ENCODE peak calls at places on chromosomes 6 and 20, in four cellular contexts. W, T, F and Y are unnamed samples.

GRCh38 chr6:75855047-75855446 is 106.0 kb downstream of the MYO6 start:
- DNase-seq in W (peak), T (no peak), F (peak), Y (peak)

GRCh38 chr6:23797041-23797440 is 329.0 kb upstream of the NRSN1 start:
- DNase-seq in W (no peak), T (no peak), F (no peak), Y (no peak)

GRCh38 chr6:63899550-63899949 is 263.9 kb downstream of the PHF3 start:
- DNase-seq in W (no peak), T (no peak), F (no peak), Y (no peak)

GRCh38 chr20:4998160-4998651 is 3.1 kb downstream of the SLC23A2 start:
- DNase-seq in W (no peak), T (peak), F (peak), Y (peak)

GRCh38 chr20:45467861-45468260 is 1.7 kb upstream of the WFDC2 start:
- DNase-seq in W (no peak), T (no peak), F (no peak), Y (no peak)

GRCh38 chr6:75230484-75231325 is 12.9 kb downstream of the COX7A2 start:
- DNase-seq in W (peak), T (no peak), F (peak), Y (peak)

GRCh38 chr20:5893052-5893451 is 57.3 kb downstream of the TRMT6 start:
- DNase-seq in W (no peak), T (no peak), F (no peak), Y (no peak)

GRCh38 chr6:131101911-131102680 is 33.2 kb upstream of the AKAP7 start:
- DNase-seq in W (no peak), T (no peak), F (no peak), Y (peak)

GRCh38 chr6:53437557-53438202 is 88.9 kb upstream of the ELOVL5 start:
- DNase-seq in W (peak), T (peak), F (peak), Y (peak)

GRCh38 chr6:134077301-134077700 is 24.9 kb upstream of the SLC2A12 start:
- DNase-seq in W (peak), T (no peak), F (no peak), Y (no peak)

GRCh38 chr6:105871542-105871941 is 214.6 kb upstream of the PRDM1 start:
- DNase-seq in W (no peak), T (no peak), F (no peak), Y (no peak)

GRCh38 chr20:4573564-4574355 is 147.9 kb upstream of the PRND start:
- DNase-seq in W (no peak), T (no peak), F (no peak), Y (peak)

GRCh38 chr6:42156638-42157037 is 14.2 kb upstream of the C6orf132 start:
- DNase-seq in W (no peak), T (no peak), F (no peak), Y (no peak)

GRCh38 chr6:21586760-21587181 is 6.8 kb upstream of the SOX4 start:
- DNase-seq in W (no peak), T (no peak), F (no peak), Y (no peak)

GRCh38 chr20:62139636-62140035 is 3.6 kb downstream of the PSMA7 start:
- DNase-seq in W (no peak), T (no peak), F (no peak), Y (no peak)
- H3K4me2 ChIP-seq in W (no peak), T (no peak), F (no peak), Y (no peak)

DNA sequence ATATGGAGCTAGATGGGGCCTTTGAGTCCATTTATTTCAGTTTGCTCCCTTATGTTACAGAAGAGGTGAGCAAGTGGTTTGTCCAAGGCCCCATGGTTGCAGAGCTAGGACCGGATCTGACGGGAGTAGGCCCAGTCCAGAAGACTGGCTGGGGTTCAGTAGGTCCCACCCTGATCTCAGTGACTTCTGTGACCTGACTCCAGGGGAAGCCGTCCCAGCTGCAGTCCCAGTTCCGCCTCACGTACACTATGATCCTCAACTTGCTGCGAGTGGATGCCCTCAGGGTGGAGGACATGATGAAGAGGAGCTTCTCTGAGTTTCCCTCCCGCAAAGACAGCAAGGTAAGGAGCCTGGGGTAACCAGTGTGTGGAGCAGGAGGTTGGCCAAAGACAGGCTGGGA is 5.4 kb downstream of the DXO start:
- DNase-seq in W (no peak), T (no peak), F (no peak), Y (no peak)
- TF ChIP-seq ESRRA in W (no peak), T (no peak), F (no peak), Y (no peak)

GRCh38 chr6:138800377-138801150 is 4.7 kb downstream of the ECT2L start:
- DNase-seq in W (peak), T (no peak), F (no peak), Y (no peak)
- TF ChIP-seq SMC3 in W (no peak), T (no peak), F (no peak), Y (no peak)

GRCh38 chr6:43276180-43277082 is 21.6 kb upstream of the SLC22A7 start:
- DNase-seq in W (no peak), T (no peak), F (peak), Y (no peak)
- H3K4me2 ChIP-seq in W (no peak), T (peak), F (peak), Y (peak)

DNA sequence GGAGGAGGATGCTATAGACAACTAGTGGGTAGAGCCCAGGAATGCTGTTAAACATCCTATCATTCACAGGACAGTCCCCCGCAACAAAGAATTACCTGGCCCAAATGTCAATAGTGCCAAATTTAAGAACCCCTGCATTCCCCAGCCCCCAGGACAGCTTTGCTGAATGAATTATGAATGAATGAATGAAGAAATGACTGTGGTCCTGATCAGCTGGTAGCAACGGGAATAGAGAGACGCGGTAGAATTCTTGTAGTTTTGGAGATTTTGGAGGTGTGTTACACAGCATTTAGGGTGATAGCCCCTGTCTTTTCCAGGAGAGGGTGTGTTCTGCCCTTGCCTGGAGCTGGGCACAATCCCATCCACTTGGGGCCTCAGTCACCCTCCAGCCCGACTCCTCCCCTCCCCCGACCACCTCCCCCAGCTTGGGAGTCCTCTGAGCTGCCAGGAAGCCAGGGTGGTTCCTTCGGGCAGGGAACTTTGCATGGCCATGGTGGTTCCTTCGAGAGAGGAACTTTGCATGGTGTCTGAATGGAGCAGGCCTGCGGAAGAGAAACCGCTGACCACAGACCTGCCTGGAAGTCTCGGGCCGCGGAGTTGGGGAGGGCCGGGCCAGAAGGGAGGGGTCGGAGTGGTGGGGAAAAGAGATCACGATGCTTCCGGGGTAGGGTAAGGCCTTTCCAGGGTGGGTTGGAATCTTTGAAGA is 1.0 kb upstream of the HCK start:
- DNase-seq in W (no peak), T (no peak), F (no peak), Y (no peak)
- TF ChIP-seq ESRRA in W (no peak), T (no peak), F (no peak), Y (no peak)

GRCh38 chr6:80006541-80006940 is 2.1 kb downstream of the TTK start:
- DNase-seq in W (no peak), T (no peak), F (no peak), Y (no peak)

GRCh38 chr6:80005406-80005805 is 957 bp downstream of the TTK start:
- DNase-seq in W (no peak), T (no peak), F (no peak), Y (no peak)

GRCh38 chr6:80004199-80005072 is at the start of gene TTK:
- DNase-seq in W (peak), T (peak), F (peak), Y (peak)

GRCh38 chr6:80010296-80010695 is 5.8 kb downstream of the TTK start:
- DNase-seq in W (no peak), T (no peak), F (no peak), Y (no peak)

DNA sequence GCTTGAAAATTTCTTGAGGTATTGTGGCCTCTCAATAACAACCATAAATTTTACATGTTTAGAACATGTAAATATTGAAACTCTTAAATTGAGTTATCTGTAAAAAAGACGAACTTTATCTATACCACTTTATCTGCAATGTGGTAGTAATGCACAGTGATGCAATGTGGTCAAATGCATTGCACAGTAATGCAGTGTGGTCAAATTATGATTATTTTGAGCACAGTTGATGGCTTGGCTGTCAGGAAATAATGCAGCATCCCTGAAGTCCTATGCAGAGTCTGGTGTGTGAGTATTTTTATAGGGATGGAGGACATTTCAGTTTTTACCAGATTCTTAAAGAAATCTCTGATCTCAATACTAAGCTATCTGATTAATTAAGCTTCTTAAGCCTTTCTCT is 5.1 kb downstream of the TTK start:
- DNase-seq in W (no peak), T (no peak), F (no peak), Y (no peak)
- TF ChIP-seq SMC3 in W (no peak), T (no peak), F (no peak), Y (no peak)

DNA sequence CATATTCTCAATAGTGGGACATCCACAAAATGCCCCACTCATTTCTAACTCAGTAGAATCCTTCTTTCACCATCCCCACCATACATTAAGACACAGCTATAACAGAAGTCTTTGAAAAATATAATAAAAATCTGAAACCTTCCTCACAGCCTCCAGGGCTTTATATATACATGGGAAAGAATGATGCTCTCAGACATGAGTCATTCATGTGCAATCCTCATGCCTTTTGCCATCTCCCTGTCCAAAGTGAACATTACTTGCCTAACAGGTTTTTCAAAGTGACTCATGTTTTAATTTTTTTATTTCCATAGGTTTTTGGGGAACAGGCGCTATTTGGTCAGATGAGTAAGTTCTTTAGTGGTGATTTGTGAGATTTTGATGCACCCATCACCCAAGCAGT is 162.7 kb downstream of the RALGAPA2 start:
- DNase-seq in W (no peak), T (no peak), F (peak), Y (no peak)
- H3K4me2 ChIP-seq in W (no peak), T (no peak), F (no peak), Y (peak)

GRCh38 chr6:30206799-30207618 is 6.2 kb downstream of the TRIM26 start:
- DNase-seq in W (no peak), T (no peak), F (peak), Y (peak)

GRCh38 chr6:30211306-30211705 is 1.9 kb downstream of the TRIM26 start:
- DNase-seq in W (no peak), T (no peak), F (no peak), Y (no peak)

GRCh38 chr6:30206152-30206551 is 7.1 kb downstream of the TRIM26 start:
- DNase-seq in W (no peak), T (no peak), F (no peak), Y (no peak)

GRCh38 chr6:30211899-30212298 is 1.3 kb downstream of the TRIM26 start:
- DNase-seq in W (no peak), T (no peak), F (no peak), Y (no peak)

DNA sequence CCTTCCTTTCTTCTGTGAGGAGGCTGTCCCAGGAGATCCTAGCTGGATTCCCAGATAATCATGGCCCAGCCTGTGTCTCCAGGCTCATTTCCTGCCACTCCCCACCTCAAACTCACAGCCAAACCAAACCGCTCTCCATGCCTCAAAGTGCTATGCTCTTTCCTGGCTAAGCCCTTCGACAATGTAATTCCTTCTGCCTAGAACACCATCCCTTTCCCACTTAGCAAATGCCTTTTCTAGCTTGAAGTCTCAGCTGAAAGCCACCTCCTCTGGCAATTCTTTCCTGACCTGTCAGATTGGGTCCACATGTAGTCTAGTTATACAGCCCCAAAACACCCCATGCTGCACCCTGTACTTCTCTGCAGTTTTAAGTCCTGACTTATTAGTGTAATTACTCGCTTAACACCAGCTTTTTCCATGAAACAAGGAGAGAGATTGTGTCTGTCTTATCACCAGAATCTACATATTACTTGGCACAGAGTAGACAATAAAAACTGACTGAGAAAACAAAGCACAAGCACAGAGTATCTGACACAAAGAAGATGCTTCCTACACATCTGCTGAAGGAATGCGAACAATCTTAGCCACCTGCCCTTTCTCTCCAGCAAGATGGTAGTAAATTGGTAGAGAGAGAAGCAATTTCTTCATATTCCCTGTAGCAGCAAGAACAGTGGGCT is 5.4 kb downstream of the TRIM26 start:
- DNase-seq in W (no peak), T (no peak), F (no peak), Y (no peak)
- TF ChIP-seq ESRRA in W (no peak), T (no peak), F (no peak), Y (no peak)

DNA sequence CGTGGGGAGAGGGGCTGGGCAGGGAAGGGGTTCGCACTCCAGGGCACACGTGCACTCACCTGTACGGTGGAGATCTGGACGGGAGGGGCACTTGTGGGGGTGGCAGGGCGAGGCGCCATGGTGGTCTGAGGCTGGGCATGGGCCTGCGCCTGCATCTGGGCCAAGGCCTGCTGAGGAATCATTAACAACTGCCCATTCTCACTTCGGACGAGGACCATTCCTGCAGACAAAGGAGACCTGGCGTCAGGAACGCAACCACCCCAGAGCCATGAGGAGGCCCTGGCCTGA is 51.2 kb downstream of the TAF4 start:
- DNase-seq in W (no peak), T (no peak), F (no peak), Y (no peak)
- TF ChIP-seq SMC3 in W (no peak), T (no peak), F (no peak), Y (no peak)

GRCh38 chr6:127205031-127205430 is 61.6 kb upstream of the RNF146 start:
- DNase-seq in W (no peak), T (no peak), F (no peak), Y (no peak)

GRCh38 chr6:127204278-127204677 is 62.4 kb upstream of the RNF146 start:
- DNase-seq in W (no peak), T (no peak), F (no peak), Y (no peak)

GRCh38 chr6:127210725-127211124 is 55.9 kb upstream of the RNF146 start:
- DNase-seq in W (no peak), T (no peak), F (no peak), Y (no peak)

GRCh38 chr6:127206531-127207065 is 60.1 kb upstream of the RNF146 start:
- DNase-seq in W (no peak), T (no peak), F (no peak), Y (no peak)

GRCh38 chr6:127207591-127208120 is 59.0 kb upstream of the RNF146 start:
- DNase-seq in W (no peak), T (no peak), F (no peak), Y (no peak)
- H3K4me2 ChIP-seq in W (no peak), T (no peak), F (no peak), Y (no peak)